ENCODE peak calls at places on chromosomes 16 and 17, in six cellular contexts. K, Z, R, W, L and E are unnamed samples.

GRCh38 chr17:80855968-80856862 is 135.4 kb upstream of the CHMP6 start:
- DNase-seq in R (peak; percentile 100), Z (no peak), L (peak; percentile 95), W (peak; percentile 96), K (peak; percentile 94), E (no peak)

GRCh38 chr17:61416540-61417363 is 17.1 kb downstream of the TBX2 start:
- DNase-seq in Z (peak; percentile 93), R (peak; percentile 87), L (no peak), W (peak; percentile 93), K (peak; percentile 89), E (peak; percentile 59)

GRCh38 chr17:75876190-75876937 is 2.0 kb downstream of the TRIM47 start:
- DNase-seq in W (peak; percentile 74), Z (no peak), R (no peak), L (peak; percentile 79), K (peak; percentile 84), E (peak; percentile 27)

GRCh38 chr16:59210955-59211541 is 476.9 kb upstream of the GOT2 start:
- DNase-seq in K (no peak), W (peak; percentile 27), R (peak; percentile 43), L (no peak), Z (peak; percentile 83), E (no peak)

GRCh38 chr16:57283214-57283955 is 1.1 kb downstream of the PLLP start:
- DNase-seq in W (no peak), Z (no peak), K (no peak), L (no peak), R (no peak), E (no peak)

GRCh38 chr17:78279360-78279990 is 48.0 kb downstream of the TMEM235 start:
- DNase-seq in W (no peak), K (no peak), R (no peak), L (no peak), Z (no peak), E (no peak)

GRCh38 chr17:29347831-29348281 is 42.3 kb upstream of the TAOK1 start:
- DNase-seq in K (no peak), Z (no peak), L (no peak), W (no peak), R (no peak), E (no peak)

GRCh38 chr17:546456-546855 is 168.2 kb downstream of the VPS53 start:
- DNase-seq in K (no peak), W (no peak), R (no peak), Z (no peak), L (no peak), E (no peak)

GRCh38 chr16:56824335-56824734 is 40.7 kb upstream of the SLC12A3 start:
- DNase-seq in Z (no peak), W (peak; percentile 39), L (no peak), R (no peak), K (no peak), E (no peak)

GRCh38 chr16:28984619-28985135 is at the start of gene LAT:
- DNase-seq in R (no peak), K (no peak), W (no peak), Z (no peak), L (no peak), E (peak; percentile 92)

GRCh38 chr17:64073771-64074703 is 53.6 kb upstream of the ICAM2 start:
- DNase-seq in L (no peak), Z (no peak), K (no peak), W (no peak), R (no peak), E (no peak)

GRCh38 chr16:75477680-75478473 is 13.4 kb upstream of the TMEM170A start:
- DNase-seq in W (no peak), R (no peak), K (no peak), Z (no peak), L (no peak), E (no peak)

GRCh38 chr16:81876273-81876900 is 97.3 kb downstream of the PLCG2 start:
- DNase-seq in W (no peak), Z (no peak), R (no peak), K (no peak), L (no peak), E (no peak)

GRCh38 chr17:2347805-2348685 is 10.7 kb downstream of the SGSM2 start:
- DNase-seq in K (no peak), L (no peak), R (peak; percentile 91), W (peak; percentile 47), Z (peak; percentile 88), E (no peak)
- H3K27ac ChIP-seq in K (no peak overlapping the region), L (no peak overlapping the region), R (peak overlapping the region; percentile 4), W (peak overlapping the region; percentile 14), Z (peak overlapping the region; percentile 96), E (no peak overlapping the region)

GRCh38 chr17:38609280-38610031 is 3.7 kb upstream of the SRCIN1 start:
- DNase-seq in R (no peak), K (no peak), W (no peak), L (no peak), Z (no peak), E (no peak)
- H3K4me2 ChIP-seq in R (no peak overlapping the region), K (no peak overlapping the region), W (no peak overlapping the region), L (no peak overlapping the region), Z (no peak overlapping the region), E (no peak overlapping the region)

GRCh38 chr16:87954826-87955225 is 3.6 kb downstream of the BANP start:
- DNase-seq in R (no peak), W (no peak), Z (no peak), L (no peak), K (no peak), E (no peak)

GRCh38 chr16:87957296-87958069 is 6.2 kb downstream of the BANP start:
- DNase-seq in R (no peak), L (no peak), Z (no peak), W (no peak), K (no peak), E (no peak)

GRCh38 chr16:87955302-87956168 is 4.3 kb downstream of the BANP start:
- DNase-seq in K (no peak), W (no peak), Z (no peak), L (no peak), R (peak; percentile 63), E (no peak)

GRCh38 chr16:87956771-87957279 is 5.6 kb downstream of the BANP start:
- DNase-seq in L (no peak), K (no peak), Z (no peak), W (peak; percentile 32), R (peak; percentile 85), E (peak; percentile 59)

GRCh38 chr16:87956169-87956770 is 5.0 kb downstream of the BANP start:
- DNase-seq in R (peak; percentile 83), L (no peak), W (no peak), K (no peak), Z (peak; percentile 39), E (peak; percentile 68)
- H3K27ac ChIP-seq in R (peak overlapping the region; percentile 55), L (no peak overlapping the region), W (no peak overlapping the region), K (no peak overlapping the region), Z (peak overlapping the region; percentile 53), E (no peak overlapping the region)

DNA sequence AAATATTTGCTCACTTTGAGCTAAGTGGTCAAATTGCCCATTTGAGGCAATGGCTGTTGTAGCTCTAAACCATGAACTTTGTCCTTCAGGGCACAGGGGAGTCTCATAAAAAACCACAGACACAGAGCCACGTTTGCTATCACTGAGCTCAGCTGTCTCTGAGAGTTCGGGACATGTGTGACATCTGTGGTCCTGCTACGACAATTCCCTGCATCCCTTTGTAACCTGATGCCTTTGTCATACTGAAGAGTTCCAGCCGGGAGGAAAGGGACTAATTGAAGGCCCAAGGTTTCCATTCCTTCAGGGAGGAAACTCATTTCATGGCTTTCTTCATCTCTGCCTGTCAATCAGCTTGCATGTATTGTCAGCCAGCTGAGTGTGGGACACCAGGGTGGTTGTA is 599.4 kb upstream of the CDH5 start:
- DNase-seq in L (no peak), K (no peak), R (no peak), Z (peak; percentile 31), W (no peak), E (no peak)
- H3K4me2 ChIP-seq in L (no peak overlapping the region), K (no peak overlapping the region), R (no peak overlapping the region), Z (no peak overlapping the region), W (no peak overlapping the region), E (no peak overlapping the region)

GRCh38 chr16:50266337-50267091 is at the start of gene ADCY7:
- DNase-seq in W (no peak), L (no peak), K (peak; percentile 26), R (peak; percentile 78), Z (no peak), E (peak; percentile 93)
- H3K27ac ChIP-seq in W (no peak within 1 kb of the TSS), L (peak within 1 kb of the TSS; percentile 53), K (peak within 1 kb of the TSS; percentile 70), R (peak within 1 kb of the TSS; percentile 75), Z (no peak within 1 kb of the TSS), E (peak within 1 kb of the TSS; percentile 81)

GRCh38 chr16:87812200-87812656 is 46.4 kb upstream of the KLHDC4 start:
- DNase-seq in K (no peak), W (no peak), L (no peak), Z (no peak), R (no peak), E (no peak)
- H3K4me2 ChIP-seq in K (no peak overlapping the region), W (no peak overlapping the region), L (no peak overlapping the region), Z (no peak overlapping the region), R (no peak overlapping the region), E (no peak overlapping the region)

GRCh38 chr17:4057731-4058130 is 85.1 kb downstream of the ZZEF1 start:
- DNase-seq in R (no peak), K (no peak), L (no peak), W (no peak), Z (no peak), E (no peak)
- H3K27ac ChIP-seq in R (no peak overlapping the region), K (no peak overlapping the region), L (no peak overlapping the region), W (no peak overlapping the region), Z (no peak overlapping the region), E (no peak overlapping the region)

GRCh38 chr17:20072692-20072992 is 63.5 kb downstream of the SPECC1 start:
- DNase-seq in K (no peak), R (no peak), Z (no peak), W (no peak), L (no peak), E (no peak)
- H3K4me2 ChIP-seq in K (no peak overlapping the region), R (no peak overlapping the region), Z (no peak overlapping the region), W (no peak overlapping the region), L (no peak overlapping the region), E (no peak overlapping the region)

GRCh38 chr16:89291355-89291754 is 73.9 kb downstream of the ZNF778 start:
- DNase-seq in Z (no peak), R (no peak), W (no peak), L (no peak), K (no peak), E (no peak)

GRCh38 chr16:89290887-89291286 is 73.4 kb downstream of the ZNF778 start:
- DNase-seq in Z (no peak), R (no peak), K (no peak), L (no peak), W (no peak), E (no peak)

GRCh38 chr16:89291776-89292175 is 74.3 kb downstream of the ZNF778 start:
- DNase-seq in L (no peak), W (no peak), R (no peak), Z (no peak), K (no peak), E (no peak)

GRCh38 chr16:89289428-89290395 is 72.2 kb downstream of the ZNF778 start:
- DNase-seq in L (no peak), R (peak; percentile 57), K (peak; percentile 52), Z (peak; percentile 56), W (peak; percentile 99), E (peak; percentile 70)

GRCh38 chr16:89290472-89290871 is 73.0 kb downstream of the ZNF778 start:
- DNase-seq in L (no peak), W (no peak), R (no peak), Z (no peak), K (no peak), E (no peak)
- H3K27ac ChIP-seq in L (no peak overlapping the region), W (no peak overlapping the region), R (no peak overlapping the region), Z (no peak overlapping the region), K (no peak overlapping the region), E (no peak overlapping the region)